ENCODE peak calls at places on chromosomes 3 and 15, in eight cellular contexts. Q is body of pancreas, N is astrocyte, V is heart right ventricle, K is GM23338, I is tibial artery, Z is ovary, Y is MM.1S. F is an unnamed sample.

GRCh38 chr3:67616046-67616445 is 38.4 kb downstream of the SUCLG2 start:
- DNase-seq in Z (no peak), K (no peak), Q (no peak), Y (no peak), N (no peak), V (no peak), I (no peak), F (no peak)

GRCh38 chr3:73552700-73553099 is 72.0 kb downstream of the PDZRN3 start:
- DNase-seq in Z (no peak), K (no peak), I (no peak), Y (no peak), V (no peak), Q (no peak), N (peak; percentile 56), F (no peak)

GRCh38 chr3:174547801-174548200 is 311.3 kb upstream of the NAALADL2 start:
- DNase-seq in N (no peak), Y (no peak), K (no peak), I (no peak), V (no peak), Q (no peak), Z (no peak), F (no peak)

GRCh38 chr3:172659246-172660002 is 51.4 kb downstream of the NCEH1 start:
- DNase-seq in V (no peak), I (no peak), Y (no peak), N (no peak), Q (no peak), K (no peak), Z (no peak), F (no peak)

GRCh38 chr3:126668450-126669401 is 13.8 kb upstream of the TXNRD3 start:
- DNase-seq in Q (no peak), K (no peak), N (no peak), Y (no peak), V (no peak), I (no peak), Z (no peak), F (no peak)

GRCh38 chr3:46447535-46447934 is 17.2 kb downstream of the LTF start:
- DNase-seq in N (no peak), Z (no peak), V (no peak), Q (no peak), Y (no peak), K (no peak), I (no peak), F (no peak)

GRCh38 chr3:143573904-143574303 is 274.4 kb downstream of the SLC9A9 start:
- DNase-seq in N (no peak), Q (no peak), Z (no peak), Y (no peak), V (no peak), I (no peak), K (no peak), F (no peak)

GRCh38 chr3:140093742-140094141 is 158.8 kb downstream of the CLSTN2 start:
- DNase-seq in V (no peak), I (peak; percentile 74), N (peak; percentile 84), Y (no peak), Z (peak; percentile 89), K (no peak), Q (peak; percentile 82), F (no peak)

GRCh38 chr3:155753038-155753647 is 8.3 kb upstream of the PLCH1 start:
- DNase-seq in Z (no peak), K (peak; percentile 60), Q (no peak), N (no peak), Y (peak; percentile 67), I (no peak), V (no peak), F (no peak)

GRCh38 chr3:50221413-50222168 is 14.4 kb upstream of the GNAI2 start:
- DNase-seq in Z (no peak), Q (peak; percentile 54), N (no peak), V (no peak), I (no peak), K (peak; percentile 93), Y (no peak), F (peak; percentile 21)
- H3K27ac ChIP-seq in Z (no peak overlapping the region), Q (peak overlapping the region; percentile 20), N (no peak overlapping the region), V (no peak overlapping the region), I (no peak overlapping the region), K (no peak overlapping the region), Y (no peak overlapping the region), F (peak overlapping the region; percentile 10)

GRCh38 chr3:47540281-47540680 is 26.8 kb upstream of the ELP6 start:
- DNase-seq in I (no peak), V (no peak), Z (no peak), N (peak; percentile 8), Q (no peak), Y (no peak), K (no peak), F (no peak)

GRCh38 chr3:47536967-47537366 is 23.5 kb upstream of the ELP6 start:
- DNase-seq in K (no peak), N (no peak), Y (no peak), I (no peak), Z (no peak), V (no peak), Q (no peak), F (no peak)

GRCh38 chr3:47536221-47536891 is 22.8 kb upstream of the ELP6 start:
- DNase-seq in I (no peak), K (no peak), Q (no peak), Y (no peak), V (no peak), Z (no peak), N (no peak), F (peak; percentile 63)

GRCh38 chr3:47542614-47543173 is 29.2 kb upstream of the ELP6 start:
- DNase-seq in V (no peak), Q (peak; percentile 65), K (no peak), I (peak; percentile 81), Y (no peak), Z (peak; percentile 23), N (peak; percentile 69), F (peak; percentile 68)

DNA sequence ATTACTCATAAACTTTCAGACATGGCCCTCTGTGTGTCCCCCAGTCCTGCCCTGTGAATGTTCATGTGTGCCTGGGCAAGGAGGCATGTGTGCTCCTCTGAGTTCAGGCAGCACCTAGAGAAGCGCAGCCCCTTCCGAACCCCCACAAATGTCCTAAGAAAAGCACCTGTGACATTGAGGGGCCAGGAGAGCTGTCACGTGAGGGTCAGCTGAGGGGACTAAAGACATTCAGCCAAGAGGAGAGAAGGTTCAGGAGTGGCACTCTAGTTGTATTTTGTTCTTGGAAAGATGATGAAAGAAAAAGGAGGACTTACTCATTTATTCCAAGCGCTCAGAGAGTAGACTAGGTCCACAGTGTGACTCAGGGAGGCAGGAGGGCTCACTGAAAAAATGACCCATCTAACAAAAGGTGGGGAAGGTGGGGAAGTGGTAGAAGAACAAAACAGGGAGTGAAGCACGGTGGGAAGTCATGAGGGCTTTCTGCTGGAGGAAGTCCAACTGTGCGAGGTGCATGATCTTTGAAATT is 28.1 kb upstream of the ELP6 start:
- DNase-seq in I (no peak), K (no peak), V (no peak), Q (no peak), Z (no peak), N (no peak), Y (no peak), F (no peak)
- H3K27ac ChIP-seq in I (no peak overlapping the region), K (no peak overlapping the region), V (no peak overlapping the region), Q (no peak overlapping the region), Z (no peak overlapping the region), N (no peak overlapping the region), Y (no peak overlapping the region), F (no peak overlapping the region)

GRCh38 chr15:59313703-59314332 is 58.9 kb downstream of the MYO1E start:
- DNase-seq in Y (no peak), Q (peak; percentile 86), I (peak; percentile 96), N (peak; percentile 78), K (no peak), V (peak; percentile 63), Z (peak; percentile 56), F (no peak)

GRCh38 chr15:59312199-59312598 is 60.5 kb downstream of the MYO1E start:
- DNase-seq in Y (no peak), N (no peak), I (no peak), K (no peak), Q (no peak), V (no peak), Z (no peak), F (no peak)

GRCh38 chr15:59311245-59311644 is 61.4 kb downstream of the MYO1E start:
- DNase-seq in V (no peak), N (no peak), Z (no peak), Y (no peak), K (no peak), Q (no peak), I (no peak), F (no peak)

GRCh38 chr15:59317211-59317610 is 55.5 kb downstream of the MYO1E start:
- DNase-seq in Z (no peak), Q (no peak), V (no peak), N (no peak), K (no peak), I (no peak), Y (no peak), F (no peak)

DNA sequence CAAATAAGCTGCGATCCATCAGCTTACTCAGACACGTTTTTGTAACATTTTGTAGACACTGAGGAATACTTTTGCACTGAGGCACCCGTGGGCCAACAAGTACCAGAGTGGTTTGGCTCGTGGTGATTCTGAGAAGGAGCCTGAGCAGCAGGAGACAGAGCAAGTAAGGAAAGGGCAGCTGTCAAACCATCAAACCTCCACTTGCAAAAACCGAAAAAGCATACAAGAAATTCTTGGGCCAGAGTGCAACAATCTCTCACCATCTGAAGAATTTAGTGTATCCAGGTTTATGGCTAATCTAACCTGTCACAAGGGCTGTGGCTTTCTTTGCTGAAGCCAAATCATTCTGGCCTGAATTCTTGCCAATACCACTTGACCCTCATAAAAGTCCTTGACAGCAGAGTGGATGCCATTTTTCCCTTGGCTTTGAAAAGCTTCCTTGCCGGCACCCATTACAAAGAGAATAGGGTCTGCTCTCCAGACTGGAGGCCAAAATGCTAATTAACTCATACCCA is 56.7 kb downstream of the MYO1E start:
- DNase-seq in Y (no peak), Q (no peak), Z (no peak), V (no peak), N (peak; percentile 96), K (no peak), I (peak; percentile 71), F (no peak)
- H3K27ac ChIP-seq in Y (no peak overlapping the region), Q (peak overlapping the region; percentile 42), Z (no peak overlapping the region), V (peak overlapping the region; percentile 11), N (no peak overlapping the region), K (no peak overlapping the region), I (peak overlapping the region; percentile 76), F (no peak overlapping the region)

DNA sequence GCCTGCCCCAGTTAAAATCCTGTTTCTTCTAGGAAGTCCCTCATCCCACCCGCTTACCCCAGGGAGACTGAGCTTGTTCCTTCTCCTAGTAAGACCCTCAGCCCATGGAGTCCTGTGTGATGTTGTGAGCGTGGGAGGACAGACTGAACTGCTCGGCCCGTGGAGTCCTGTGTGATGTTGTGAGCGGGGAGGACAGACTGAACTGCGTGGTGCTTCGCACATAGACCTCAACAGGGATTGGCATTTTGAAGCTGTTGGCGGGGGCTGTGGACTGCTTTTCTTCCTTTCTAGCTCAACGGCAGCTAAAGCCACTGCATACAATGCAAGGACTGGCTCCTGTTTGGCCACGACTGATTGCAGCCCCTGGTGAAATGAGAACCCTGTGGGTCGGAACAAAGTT is 1.6 kb upstream of the SPTBN5 start:
- DNase-seq in Y (no peak), K (no peak), I (no peak), Q (no peak), N (no peak), Z (no peak), V (no peak), F (no peak)
- H3K27ac ChIP-seq in Y (no peak overlapping the region), K (no peak overlapping the region), I (peak overlapping the region; percentile 66), Q (peak overlapping the region; percentile 68), N (no peak overlapping the region), Z (no peak overlapping the region), V (peak overlapping the region; percentile 85), F (no peak overlapping the region)